ENCODE peak calls at places on chromosomes 5 and 9, in four cellular contexts. One of them, this sample, is unnamed.

GRCh38 chr9:133005221-133005760 is 25.5 kb upstream of the GTF3C5 start:
- DNase-seq in upper lobe of right lung: no peak
- DNase-seq in H9: no peak
- DNase-seq in amniotic epithelial cell: no peak
- DNase-seq in this sample: no peak

GRCh38 chr5:172179032-172179989 is 8.7 kb downstream of the STK10 start:
- DNase-seq in H9: peak; percentile 57
- DNase-seq in upper lobe of right lung: no peak
- DNase-seq in amniotic epithelial cell: peak; percentile 60
- DNase-seq in this sample: no peak

GRCh38 chr9:69171049-69171448 is 3.0 kb upstream of the TJP2 start:
- DNase-seq in upper lobe of right lung: no peak
- DNase-seq in amniotic epithelial cell: peak; percentile 65
- DNase-seq in H9: no peak
- DNase-seq in this sample: no peak

GRCh38 chr5:134435525-134435924 is 23.8 kb upstream of the CDKN2AIPNL start:
- DNase-seq in upper lobe of right lung: peak; percentile 6
- DNase-seq in H9: no peak
- DNase-seq in amniotic epithelial cell: peak; percentile 71
- DNase-seq in this sample: peak; percentile 51

GRCh38 chr9:134969401-134969800 is 51.7 kb upstream of the FCN1 start:
- DNase-seq in H9: no peak
- DNase-seq in upper lobe of right lung: peak; percentile 36
- DNase-seq in amniotic epithelial cell: no peak
- DNase-seq in this sample: no peak

GRCh38 chr9:124502711-124503702 is 4.2 kb downstream of the NR5A1 start:
- DNase-seq in H9: peak; percentile 63
- DNase-seq in upper lobe of right lung: no peak
- DNase-seq in amniotic epithelial cell: no peak
- DNase-seq in this sample: no peak

GRCh38 chr5:118326496-118327045 is 661.8 kb downstream of the DTWD2 start:
- DNase-seq in H9: no peak
- DNase-seq in upper lobe of right lung: no peak
- DNase-seq in amniotic epithelial cell: peak; percentile 1
- DNase-seq in this sample: peak; percentile 0

GRCh38 chr9:7117676-7118561 is 360.1 kb downstream of the KDM4C start:
- DNase-seq in amniotic epithelial cell: peak; percentile 73
- DNase-seq in upper lobe of right lung: no peak
- DNase-seq in H9: no peak
- DNase-seq in this sample: peak; percentile 85

GRCh38 chr5:148697177-148697820 is 43.0 kb upstream of the HTR4 start:
- DNase-seq in H9: no peak
- DNase-seq in amniotic epithelial cell: peak; percentile 74
- DNase-seq in upper lobe of right lung: no peak
- DNase-seq in this sample: peak; percentile 42

GRCh38 chr5:103561670-103562069 is 919 bp downstream of the NUDT12 start:
- DNase-seq in H9: no peak
- DNase-seq in amniotic epithelial cell: no peak
- DNase-seq in upper lobe of right lung: no peak
- DNase-seq in this sample: no peak

GRCh38 chr9:134753191-134753590 is 111.6 kb downstream of the COL5A1 start:
- DNase-seq in amniotic epithelial cell: no peak
- DNase-seq in upper lobe of right lung: no peak
- DNase-seq in H9: no peak
- DNase-seq in this sample: no peak

GRCh38 chr9:78428640-78429039 is 131.7 kb downstream of the PSAT1 start:
- DNase-seq in amniotic epithelial cell: no peak
- DNase-seq in H9: no peak
- DNase-seq in upper lobe of right lung: no peak
- DNase-seq in this sample: no peak

GRCh38 chr5:80797428-80798024 is 142.7 kb upstream of the DHFR start:
- DNase-seq in amniotic epithelial cell: no peak
- DNase-seq in upper lobe of right lung: no peak
- DNase-seq in H9: no peak
- DNase-seq in this sample: no peak

GRCh38 chr9:90916147-90916734 is 114.6 kb downstream of the SYK start:
- DNase-seq in upper lobe of right lung: no peak
- DNase-seq in amniotic epithelial cell: no peak
- DNase-seq in H9: no peak
- DNase-seq in this sample: no peak

GRCh38 chr9:11356101-11356500 is 743.3 kb upstream of the PTPRD start:
- DNase-seq in H9: no peak
- DNase-seq in amniotic epithelial cell: peak; percentile 6
- DNase-seq in upper lobe of right lung: no peak
- DNase-seq in this sample: no peak

GRCh38 chr5:141701341-141702119 is 19.5 kb upstream of the ARAP3 start:
- DNase-seq in H9: no peak
- DNase-seq in upper lobe of right lung: no peak
- DNase-seq in amniotic epithelial cell: no peak
- DNase-seq in this sample: no peak

GRCh38 chr5:90554358-90555006 is 4.1 kb upstream of the ADGRV1 start:
- DNase-seq in upper lobe of right lung: no peak
- DNase-seq in amniotic epithelial cell: no peak
- DNase-seq in H9: no peak
- DNase-seq in this sample: no peak

GRCh38 chr9:82490019-82490499 is 501.5 kb downstream of the SPATA31D1 start:
- DNase-seq in upper lobe of right lung: no peak
- DNase-seq in amniotic epithelial cell: peak; percentile 11
- DNase-seq in H9: no peak
- DNase-seq in this sample: peak; percentile 84

GRCh38 chr5:139696894-139697658 is 48.9 kb downstream of the CXXC5 start:
- DNase-seq in H9: peak; percentile 85
- DNase-seq in amniotic epithelial cell: peak; percentile 87
- DNase-seq in upper lobe of right lung: peak; percentile 84
- DNase-seq in this sample: peak; percentile 93

GRCh38 chr9:129384138-129384886 is 206.3 kb upstream of the IER5L start:
- DNase-seq in H9: no peak
- DNase-seq in amniotic epithelial cell: no peak
- DNase-seq in upper lobe of right lung: no peak
- DNase-seq in this sample: no peak

GRCh38 chr9:131773911-131774379 is 34.1 kb upstream of the RAPGEF1 start:
- DNase-seq in upper lobe of right lung: no peak
- DNase-seq in H9: peak; percentile 75
- DNase-seq in amniotic epithelial cell: peak; percentile 64
- DNase-seq in this sample: peak; percentile 57

GRCh38 chr9:116232425-116233159 is 79.0 kb downstream of the PAPPA start:
- DNase-seq in H9: no peak
- DNase-seq in amniotic epithelial cell: peak; percentile 42
- DNase-seq in upper lobe of right lung: no peak
- DNase-seq in this sample: peak; percentile 50

GRCh38 chr5:176527246-176528222 is 9.7 kb downstream of the RNF44 start:
- DNase-seq in amniotic epithelial cell: no peak
- DNase-seq in H9: no peak
- DNase-seq in upper lobe of right lung: no peak
- DNase-seq in this sample: no peak

GRCh38 chr9:83937861-83938455 is 16.7 kb upstream of the KIF27 start:
- DNase-seq in amniotic epithelial cell: peak; percentile 78
- DNase-seq in upper lobe of right lung: no peak
- DNase-seq in H9: no peak
- DNase-seq in this sample: peak; percentile 64

GRCh38 chr9:91101598-91102168 is 260.0 kb downstream of the AUH start:
- DNase-seq in H9: no peak
- DNase-seq in amniotic epithelial cell: no peak
- DNase-seq in upper lobe of right lung: no peak
- DNase-seq in this sample: no peak

GRCh38 chr5:56232538-56232937 is 592 bp downstream of the ANKRD55 start:
- DNase-seq in H9: no peak
- DNase-seq in upper lobe of right lung: no peak
- DNase-seq in amniotic epithelial cell: no peak
- DNase-seq in this sample: no peak

GRCh38 chr5:42547146-42547545 is 123.9 kb downstream of the GHR start:
- DNase-seq in H9: no peak
- DNase-seq in upper lobe of right lung: no peak
- DNase-seq in amniotic epithelial cell: peak; percentile 17
- DNase-seq in this sample: peak; percentile 24

GRCh38 chr5:141632650-141633049 is 4.0 kb downstream of the HDAC3 start:
- DNase-seq in H9: no peak
- DNase-seq in upper lobe of right lung: no peak
- DNase-seq in amniotic epithelial cell: no peak
- DNase-seq in this sample: no peak

GRCh38 chr5:74257645-74258328 is 382.7 kb downstream of the ENC1 start:
- DNase-seq in H9: no peak
- DNase-seq in upper lobe of right lung: no peak
- DNase-seq in amniotic epithelial cell: peak; percentile 91
- DNase-seq in this sample: peak; percentile 54

GRCh38 chr9:125522328-125522725 is 184.7 kb downstream of the MAPKAP1 start:
- DNase-seq in upper lobe of right lung: no peak
- DNase-seq in H9: no peak
- DNase-seq in amniotic epithelial cell: peak; percentile 84
- DNase-seq in this sample: peak; percentile 88

GRCh38 chr5:14204785-14205321 is 61.7 kb downstream of the TRIO start:
- DNase-seq in upper lobe of right lung: peak; percentile 74
- DNase-seq in H9: no peak
- DNase-seq in amniotic epithelial cell: peak; percentile 93
- DNase-seq in this sample: peak; percentile 87

GRCh38 chr5:39608024-39608423 is 183.2 kb upstream of the DAB2 start:
- DNase-seq in H9: no peak
- DNase-seq in amniotic epithelial cell: no peak
- DNase-seq in upper lobe of right lung: no peak
- DNase-seq in this sample: no peak

GRCh38 chr9:135222991-135223760 is 135.7 kb downstream of the OLFM1 start:
- DNase-seq in H9: no peak
- DNase-seq in upper lobe of right lung: peak; percentile 53
- DNase-seq in amniotic epithelial cell: no peak
- DNase-seq in this sample: no peak

GRCh38 chr5:129051283-129051682 is 43.3 kb upstream of the ISOC1 start:
- DNase-seq in upper lobe of right lung: no peak
- DNase-seq in amniotic epithelial cell: no peak
- DNase-seq in H9: no peak
- DNase-seq in this sample: no peak

GRCh38 chr5:134945041-134945440 is 22.7 kb upstream of the CATSPER3 start:
- DNase-seq in H9: no peak
- DNase-seq in amniotic epithelial cell: peak; percentile 12
- DNase-seq in upper lobe of right lung: no peak
- DNase-seq in this sample: no peak

GRCh38 chr9:105290401-105290800 is 46.0 kb downstream of the SLC44A1 start:
- DNase-seq in H9: no peak
- DNase-seq in upper lobe of right lung: no peak
- DNase-seq in amniotic epithelial cell: peak; percentile 68
- DNase-seq in this sample: peak; percentile 67

GRCh38 chr5:107319921-107320320 is 350.8 kb downstream of the EFNA5 start:
- DNase-seq in H9: no peak
- DNase-seq in amniotic epithelial cell: no peak
- DNase-seq in upper lobe of right lung: no peak
- DNase-seq in this sample: no peak

GRCh38 chr5:143922718-143923117 is 110.8 kb downstream of the HMHB1 start:
- DNase-seq in amniotic epithelial cell: peak; percentile 23
- DNase-seq in upper lobe of right lung: no peak
- DNase-seq in H9: no peak
- DNase-seq in this sample: peak; percentile 82

GRCh38 chr9:5621327-5621726 is 7.6 kb upstream of the RIC1 start:
- DNase-seq in upper lobe of right lung: no peak
- DNase-seq in H9: no peak
- DNase-seq in amniotic epithelial cell: peak; percentile 79
- DNase-seq in this sample: peak; percentile 50

GRCh38 chr9:121298689-121299112 is 30.7 kb downstream of the GSN start:
- DNase-seq in upper lobe of right lung: no peak
- DNase-seq in H9: no peak
- DNase-seq in amniotic epithelial cell: no peak
- DNase-seq in this sample: no peak

This sample was measured in AG10803.